ENCODE peak calls at places on chromosome 17, in nine cellular contexts. One of them, this sample, is unnamed.

GRCh38 chr17:41287050-41287449 is 11.6 kb downstream of the KRTAP9-7 start:
- DNase-seq in astrocyte: no peak
- DNase-seq in NAMALWA: no peak
- DNase-seq in left colon: no peak
- DNase-seq in activated naive CD4-positive, alpha-beta T cell treated with anti-CD3 and anti-CD28 coated beads, Interleukin-2, amount 10 ng/mL, durations not matched to agents 7 days and 5 days: no peak
- DNase-seq in Daoy: no peak
- DNase-seq in retina: no peak
- DNase-seq in ELR: no peak
- DNase-seq in kidney: no peak
- DNase-seq in this sample: no peak

GRCh38 chr17:29190039-29190438 is 9.8 kb upstream of the MYO18A start:
- DNase-seq in astrocyte: no peak
- DNase-seq in NAMALWA: no peak
- DNase-seq in left colon: no peak
- DNase-seq in activated naive CD4-positive, alpha-beta T cell treated with anti-CD3 and anti-CD28 coated beads, Interleukin-2, amount 10 ng/mL, durations not matched to agents 7 days and 5 days: no peak
- DNase-seq in Daoy: no peak
- DNase-seq in retina: no peak
- DNase-seq in ELR: no peak
- DNase-seq in kidney: no peak
- DNase-seq in this sample: no peak

GRCh38 chr17:78448356-78448993 is 70.0 kb downstream of the PGS1 start:
- DNase-seq in astrocyte: no peak
- DNase-seq in NAMALWA: peak
- DNase-seq in left colon: no peak
- DNase-seq in activated naive CD4-positive, alpha-beta T cell treated with anti-CD3 and anti-CD28 coated beads, Interleukin-2, amount 10 ng/mL, durations not matched to agents 7 days and 5 days: peak
- DNase-seq in Daoy: no peak
- DNase-seq in retina: no peak
- DNase-seq in ELR: no peak
- DNase-seq in kidney: no peak
- DNase-seq in this sample: no peak

GRCh38 chr17:42180922-42181850 is at the start of gene KCNH4:
- DNase-seq in astrocyte: peak
- DNase-seq in NAMALWA: peak
- DNase-seq in left colon: peak
- DNase-seq in activated naive CD4-positive, alpha-beta T cell treated with anti-CD3 and anti-CD28 coated beads, Interleukin-2, amount 10 ng/mL, durations not matched to agents 7 days and 5 days: peak
- DNase-seq in Daoy: peak
- DNase-seq in retina: peak
- DNase-seq in ELR: peak
- DNase-seq in kidney: peak
- DNase-seq in this sample: peak

GRCh38 chr17:6147054-6147453 is 76.9 kb downstream of the WSCD1 start:
- DNase-seq in astrocyte: no peak
- DNase-seq in NAMALWA: no peak
- DNase-seq in left colon: no peak
- DNase-seq in activated naive CD4-positive, alpha-beta T cell treated with anti-CD3 and anti-CD28 coated beads, Interleukin-2, amount 10 ng/mL, durations not matched to agents 7 days and 5 days: no peak
- DNase-seq in Daoy: no peak
- DNase-seq in retina: no peak
- DNase-seq in ELR: no peak
- DNase-seq in kidney: no peak
- DNase-seq in this sample: no peak

GRCh38 chr17:79667746-79668145 is 56.9 kb upstream of the RBFOX3 start:
- DNase-seq in astrocyte: no peak
- DNase-seq in NAMALWA: no peak
- DNase-seq in left colon: peak
- DNase-seq in activated naive CD4-positive, alpha-beta T cell treated with anti-CD3 and anti-CD28 coated beads, Interleukin-2, amount 10 ng/mL, durations not matched to agents 7 days and 5 days: no peak
- DNase-seq in Daoy: no peak
- DNase-seq in retina: no peak
- DNase-seq in ELR: no peak
- DNase-seq in kidney: no peak
- DNase-seq in this sample: no peak

GRCh38 chr17:17109231-17109630 is 67.0 kb downstream of the MPRIP start:
- DNase-seq in astrocyte: no peak
- DNase-seq in NAMALWA: no peak
- DNase-seq in left colon: peak
- DNase-seq in activated naive CD4-positive, alpha-beta T cell treated with anti-CD3 and anti-CD28 coated beads, Interleukin-2, amount 10 ng/mL, durations not matched to agents 7 days and 5 days: no peak
- DNase-seq in Daoy: no peak
- DNase-seq in retina: no peak
- DNase-seq in ELR: no peak
- DNase-seq in kidney: no peak
- DNase-seq in this sample: peak

GRCh38 chr17:73902416-73903181 is 258.4 kb upstream of the SDK2 start:
- DNase-seq in astrocyte: no peak
- DNase-seq in NAMALWA: peak
- DNase-seq in left colon: no peak
- DNase-seq in activated naive CD4-positive, alpha-beta T cell treated with anti-CD3 and anti-CD28 coated beads, Interleukin-2, amount 10 ng/mL, durations not matched to agents 7 days and 5 days: no peak
- DNase-seq in Daoy: peak
- DNase-seq in retina: no peak
- DNase-seq in ELR: no peak
- DNase-seq in kidney: no peak
- DNase-seq in this sample: peak

GRCh38 chr17:74682028-74682427 is 30.7 kb downstream of the CD300LF start:
- DNase-seq in astrocyte: no peak
- DNase-seq in NAMALWA: no peak
- DNase-seq in left colon: no peak
- DNase-seq in activated naive CD4-positive, alpha-beta T cell treated with anti-CD3 and anti-CD28 coated beads, Interleukin-2, amount 10 ng/mL, durations not matched to agents 7 days and 5 days: no peak
- DNase-seq in Daoy: no peak
- DNase-seq in retina: no peak
- DNase-seq in ELR: no peak
- DNase-seq in kidney: no peak
- DNase-seq in this sample: no peak